ENCODE peak calls at places on chromosomes 11 and 22, in ten cellular contexts. J is stomach, E is cardiac muscle cell, G is IMR-90, X is HCT116, P is brain microvascular endothelial cell, Y is endothelial cell of umbilical vein, F is ovary, K is hepatocyte, B is heart right ventricle. A is an unnamed sample.

GRCh38 chr11:76410771-76411423 is 29.8 kb downstream of the GVQW3 start:
- DNase-seq in J (no peak), K (no peak), Y (no peak), F (no peak), G (no peak), X (no peak), B (no peak), P (no peak), E (no peak), A (no peak)

GRCh38 chr22:44928064-44928463 is 81.7 kb downstream of the PHF21B start:
- DNase-seq in X (no peak), G (no peak), E (no peak), F (no peak), Y (no peak), J (no peak), P (no peak), B (no peak), K (no peak), A (no peak)

GRCh38 chr11:6486256-6486655 is 5.0 kb downstream of the TIMM10B start:
- DNase-seq in X (no peak), Y (no peak), F (no peak), J (no peak), B (no peak), E (no peak), G (no peak), P (no peak), K (no peak), A (no peak)

GRCh38 chr11:120198787-120199469 is 11.9 kb upstream of the OAF start:
- DNase-seq in X (no peak), Y (no peak), P (no peak), B (no peak), K (no peak), F (no peak), E (no peak), J (no peak), G (no peak), A (no peak)

GRCh38 chr11:76129729-76130128 is 76.6 kb downstream of the WNT11 start:
- DNase-seq in G (no peak), F (no peak), Y (no peak), E (no peak), J (no peak), K (no peak), X (no peak), P (no peak), B (no peak), A (no peak)

GRCh38 chr11:46533396-46534110 is 60.3 kb downstream of the AMBRA1 start:
- DNase-seq in Y (no peak), G (no peak), J (no peak), K (no peak), X (no peak), F (no peak), B (no peak), P (no peak), E (no peak), A (no peak)

GRCh38 chr11:113505541-113506375 is 30.6 kb upstream of the DRD2 start:
- DNase-seq in K (peak), X (peak), G (peak), E (peak), P (peak), Y (no peak), B (no peak), J (no peak), F (no peak), A (peak)

GRCh38 chr11:106327134-106327533 is 249.7 kb downstream of the AASDHPPT start:
- DNase-seq in K (no peak), X (no peak), Y (no peak), G (no peak), J (no peak), F (no peak), P (no peak), E (no peak), B (no peak), A (no peak)

DNA sequence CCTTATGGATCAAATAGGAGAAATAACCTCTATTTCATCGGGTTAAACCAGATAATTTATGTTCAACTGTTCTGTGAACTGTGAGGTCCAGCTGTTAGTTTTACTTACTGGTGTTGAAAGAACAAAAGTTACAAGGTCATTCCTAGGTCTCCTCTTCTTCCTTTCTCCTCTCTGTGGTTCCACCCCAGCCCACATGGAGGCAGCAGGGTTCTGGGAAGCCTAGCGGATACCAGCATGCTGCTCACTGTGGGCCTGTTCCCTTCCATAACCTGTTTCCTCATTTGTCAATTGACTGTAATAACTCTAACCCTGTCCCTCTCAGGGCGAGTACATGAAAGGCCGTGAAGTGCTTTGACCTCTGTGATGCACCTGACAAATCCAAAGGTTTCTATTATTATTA is 27.8 kb downstream of the RELT start:
- DNase-seq in F (peak), K (peak), J (peak), P (peak), B (peak), G (peak), X (peak), E (peak), Y (peak), A (peak)
- TF ChIP-seq CTCF in F (peak), K (peak), J (peak), P (peak), B (peak), G (peak), X (peak), E (peak), Y (peak), A (peak)

GRCh38 chr11:117074122-117074521 is 24.1 kb downstream of the SIK3 start:
- DNase-seq in E (no peak), G (no peak), X (no peak), P (no peak), J (no peak), Y (no peak), B (no peak), K (no peak), F (no peak), A (no peak)

GRCh38 chr11:117071344-117071787 is 26.9 kb downstream of the SIK3 start:
- DNase-seq in J (peak), Y (peak), G (no peak), F (no peak), P (peak), B (no peak), E (peak), X (no peak), K (peak), A (no peak)

GRCh38 chr11:117075186-117075585 is 23.0 kb downstream of the SIK3 start:
- DNase-seq in Y (no peak), P (no peak), X (no peak), G (no peak), J (no peak), K (no peak), F (no peak), B (no peak), E (no peak), A (no peak)

GRCh38 chr11:117072517-117073218 is 25.6 kb downstream of the SIK3 start:
- DNase-seq in P (peak), B (no peak), F (no peak), Y (peak), G (peak), E (peak), J (no peak), X (peak), K (peak), A (peak)

GRCh38 chr11:117073539-117073938 is 24.7 kb downstream of the SIK3 start:
- DNase-seq in E (peak), P (no peak), F (no peak), K (no peak), J (no peak), X (no peak), G (no peak), Y (no peak), B (no peak), A (no peak)
- H3K27ac ChIP-seq in E (peak), P (no peak), F (no peak), K (no peak), J (no peak), X (no peak), G (no peak), Y (no peak), B (no peak), A (no peak)

GRCh38 chr11:126281666-126282175 is 1.2 kb upstream of the TIRAP start:
- DNase-seq in B (no peak), P (no peak), G (no peak), X (no peak), F (no peak), Y (no peak), K (no peak), E (no peak), J (no peak), A (no peak)

GRCh38 chr11:126282361-126282741 is 542 bp upstream of the TIRAP start:
- DNase-seq in K (peak), J (peak), E (peak), G (peak), F (peak), B (peak), P (peak), X (no peak), Y (no peak), A (peak)

GRCh38 chr11:126281245-126281644 is 1.6 kb upstream of the TIRAP start:
- DNase-seq in K (no peak), F (no peak), B (no peak), E (no peak), Y (no peak), J (no peak), X (no peak), P (no peak), G (no peak), A (no peak)

GRCh38 chr11:126284829-126285228 is 1.9 kb downstream of the TIRAP start:
- DNase-seq in B (no peak), Y (peak), K (peak), X (no peak), E (peak), J (peak), G (peak), P (peak), F (peak), A (peak)

GRCh38 chr11:126282742-126283591 is at the start of gene TIRAP:
- DNase-seq in G (peak), J (peak), E (peak), F (peak), K (peak), Y (peak), B (peak), X (no peak), P (peak), A (peak)
- TF ChIP-seq CTCF in G (no peak), J (peak), E (no peak), F (peak), K (no peak), Y (no peak), B (no peak), X (no peak), P (peak), A (no peak)

GRCh38 chr11:118673361-118674093 is 5.9 kb downstream of the TREH start:
- DNase-seq in K (peak), Y (no peak), F (no peak), B (no peak), E (no peak), P (no peak), X (no peak), J (no peak), G (no peak), A (no peak)
- H3K27ac ChIP-seq in K (peak), Y (no peak), F (no peak), B (no peak), E (no peak), P (no peak), X (no peak), J (no peak), G (no peak), A (no peak)

A was measured in RWPE1.